ENCODE peak calls at places on chromosomes 16 and 17, in ten cellular contexts. H, Z, C, I, J, Y, O, G, K and D are unnamed samples.

GRCh38 chr17:309361-309888 is 43.2 kb downstream of the RPH3AL start:
- DNase-seq in H (peak), Z (no peak), C (no peak), I (no peak), J (peak), Y (peak), O (peak), G (no peak), K (peak), D (peak)

GRCh38 chr16:86186361-86186760 is 287.4 kb downstream of the IRF8 start:
- DNase-seq in H (no peak), Z (no peak), C (no peak), I (no peak), J (no peak), Y (no peak), O (no peak), G (no peak), K (no peak), D (no peak)

GRCh38 chr17:69335018-69335417 is 8.1 kb upstream of the ABCA5 start:
- DNase-seq in H (no peak), Z (no peak), C (peak), I (no peak), J (no peak), Y (peak), O (no peak), G (peak), K (no peak), D (no peak)

GRCh38 chr16:77899416-77899815 is 111.1 kb downstream of the VAT1L start:
- DNase-seq in H (no peak), Z (no peak), C (no peak), I (no peak), J (no peak), Y (no peak), O (no peak), G (peak), K (no peak), D (no peak)

GRCh38 chr16:66849021-66849420 is 4.8 kb downstream of the CA7 start:
- DNase-seq in H (no peak), Z (no peak), C (no peak), I (no peak), J (no peak), Y (no peak), O (no peak), G (no peak), K (no peak), D (no peak)

GRCh38 chr17:2800367-2800766 is 4.1 kb downstream of the RAP1GAP2 start:
- DNase-seq in H (no peak), Z (no peak), C (no peak), I (no peak), J (no peak), Y (no peak), O (no peak), G (no peak), K (no peak), D (no peak)

GRCh38 chr16:85612801-85613608 is at the start of gene GSE1:
- DNase-seq in H (peak), Z (peak), C (peak), I (no peak), J (peak), Y (peak), O (peak), G (peak), K (peak), D (peak)

GRCh38 chr17:63278731-63279442 is 167.2 kb downstream of the CYB561 start:
- DNase-seq in H (no peak), Z (no peak), C (peak), I (no peak), J (no peak), Y (no peak), O (no peak), G (no peak), K (no peak), D (no peak)

GRCh38 chr17:77280304-77280910 is 139.6 kb downstream of the SEC14L1 start:
- DNase-seq in H (no peak), Z (no peak), C (peak), I (no peak), J (peak), Y (no peak), O (peak), G (peak), K (no peak), D (no peak)

GRCh38 chr16:30447512-30448226 is 2.0 kb upstream of the SEPHS2 start:
- DNase-seq in H (no peak), Z (no peak), C (no peak), I (no peak), J (no peak), Y (no peak), O (no peak), G (no peak), K (no peak), D (no peak)

GRCh38 chr16:30445408-30446202 is at the start of gene SEPHS2:
- DNase-seq in H (peak), Z (peak), C (peak), I (peak), J (peak), Y (peak), O (peak), G (peak), K (peak), D (peak)

GRCh38 chr16:30446203-30446595 is 525 bp upstream of the SEPHS2 start:
- DNase-seq in H (no peak), Z (no peak), C (no peak), I (no peak), J (no peak), Y (no peak), O (no peak), G (no peak), K (no peak), D (no peak)

GRCh38 chr16:30445149-30445407 is 596 bp downstream of the SEPHS2 start:
- DNase-seq in H (no peak), Z (no peak), C (no peak), I (no peak), J (no peak), Y (no peak), O (no peak), G (no peak), K (no peak), D (no peak)

DNA sequence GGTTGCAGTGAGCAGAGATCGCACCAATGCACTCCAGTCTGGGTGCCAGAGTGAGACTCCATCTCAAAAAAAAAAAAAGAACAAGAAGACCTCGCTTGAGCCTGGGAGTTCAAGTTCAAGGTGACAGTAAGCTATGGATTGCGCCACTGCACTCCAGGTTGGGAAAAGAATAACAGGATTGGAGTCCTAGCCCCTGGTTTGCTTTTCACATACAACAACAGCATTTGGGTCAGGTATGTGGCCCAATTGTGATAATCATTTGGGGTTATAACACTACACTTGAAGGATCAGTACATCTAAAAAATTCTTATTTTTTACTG is 3.4 kb upstream of the SEPHS2 start:
- DNase-seq in H (no peak), Z (no peak), C (no peak), I (no peak), J (no peak), Y (no peak), O (no peak), G (no peak), K (no peak), D (no peak)
- TF ChIP-seq CTCF in H (no peak), Z (no peak), C (no peak), I (no peak), J (no peak), Y (no peak), O (no peak), G (no peak), K (no peak), D (no peak)

DNA sequence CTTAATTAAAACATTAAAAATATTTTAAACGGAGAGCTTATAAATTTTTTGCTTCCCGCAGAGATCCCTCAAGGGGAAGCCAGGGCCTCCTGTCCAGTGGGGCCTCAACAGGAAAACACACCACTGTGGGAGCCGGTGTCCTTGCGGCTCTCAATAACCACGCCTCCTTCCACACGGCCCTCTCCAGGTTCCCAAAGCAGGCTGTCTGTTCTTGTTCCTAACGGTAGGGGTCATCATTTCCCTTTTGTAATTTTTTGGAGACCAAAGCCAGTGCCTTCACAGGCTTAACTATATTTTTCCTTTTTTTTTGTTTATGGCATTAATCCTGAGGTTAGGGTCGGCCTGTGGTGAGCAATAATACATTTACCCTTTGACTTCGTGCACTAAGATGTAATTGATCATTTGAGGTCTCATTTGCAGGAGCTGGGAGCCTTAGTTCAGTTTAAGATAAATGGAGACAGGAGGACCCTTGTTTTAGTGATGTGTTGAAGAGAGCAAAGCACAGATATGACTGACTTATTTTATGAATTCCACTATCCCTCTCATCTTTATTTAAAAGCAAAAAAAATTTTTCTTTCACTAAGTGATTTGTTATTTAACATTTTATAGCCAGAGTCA is 77.5 kb upstream of the N4BP1 start:
- DNase-seq in H (peak), Z (peak), C (peak), I (no peak), J (peak), Y (peak), O (no peak), G (peak), K (peak), D (peak)
- TF ChIP-seq CTCF in H (peak), Z (peak), C (peak), I (peak), J (peak), Y (peak), O (peak), G (peak), K (peak), D (peak)

GRCh38 chr16:228917-229730 is at the start of gene LUC7L:
- DNase-seq in H (peak), Z (peak), C (peak), I (no peak), J (peak), Y (peak), O (peak), G (peak), K (peak), D (peak)
- TF ChIP-seq CTCF in H (no peak), Z (no peak), C (no peak), I (peak), J (no peak), Y (no peak), O (no peak), G (no peak), K (no peak), D (no peak)

GRCh38 chr17:17701658-17702057 is 20.4 kb downstream of the RAI1 start:
- DNase-seq in H (no peak), Z (no peak), C (no peak), I (no peak), J (no peak), Y (no peak), O (no peak), G (no peak), K (no peak), D (no peak)
- TF ChIP-seq CTCF in H (no peak), Z (no peak), C (no peak), I (no peak), J (peak), Y (no peak), O (no peak), G (no peak), K (no peak), D (no peak)

GRCh38 chr17:79925242-79925957 is 86.2 kb upstream of the CBX4 start:
- DNase-seq in H (no peak), Z (no peak), C (peak), I (no peak), J (no peak), Y (peak), O (peak), G (no peak), K (no peak), D (peak)

GRCh38 chr17:79922798-79923197 is 83.6 kb upstream of the CBX4 start:
- DNase-seq in H (no peak), Z (no peak), C (no peak), I (no peak), J (no peak), Y (no peak), O (no peak), G (no peak), K (no peak), D (no peak)

GRCh38 chr17:79924639-79924976 is 85.4 kb upstream of the CBX4 start:
- DNase-seq in H (no peak), Z (no peak), C (no peak), I (no peak), J (no peak), Y (no peak), O (no peak), G (no peak), K (no peak), D (no peak)

GRCh38 chr17:79926002-79926307 is 86.7 kb upstream of the CBX4 start:
- DNase-seq in H (no peak), Z (no peak), C (no peak), I (no peak), J (no peak), Y (no peak), O (no peak), G (no peak), K (no peak), D (no peak)

DNA sequence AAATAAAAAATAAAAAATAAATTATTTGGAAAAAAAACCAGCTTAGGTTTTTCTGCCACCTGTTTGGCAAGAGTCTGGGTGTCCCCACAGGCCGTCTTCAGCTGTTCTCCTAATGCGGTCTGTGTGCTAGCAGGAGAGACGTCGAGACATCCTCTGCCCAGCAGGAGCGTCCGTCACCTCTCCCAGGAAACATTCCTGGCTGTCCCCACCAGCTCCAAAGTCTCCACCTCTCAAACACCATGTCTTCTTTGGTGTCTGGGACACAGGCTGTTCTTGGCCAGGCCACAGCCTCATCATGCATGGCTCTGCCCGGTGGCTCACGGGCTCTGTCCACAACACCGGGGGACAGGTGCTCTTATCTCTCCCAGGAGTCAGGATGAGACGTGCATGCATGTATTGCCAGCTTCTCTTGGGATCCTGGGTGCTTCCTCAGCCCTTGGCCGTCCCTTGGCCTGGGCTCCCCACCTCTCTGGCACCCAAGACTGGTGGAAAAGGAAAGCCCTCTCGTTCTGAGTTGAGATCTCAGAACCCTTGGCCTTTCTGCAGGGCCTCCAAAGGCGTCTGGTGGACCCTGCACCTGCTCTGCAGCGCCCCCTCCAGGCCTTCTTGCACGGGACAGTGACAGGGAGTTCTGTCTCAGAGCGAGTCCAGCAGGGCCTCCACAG is 84.9 kb upstream of the CBX4 start:
- DNase-seq in H (peak), Z (no peak), C (peak), I (no peak), J (peak), Y (peak), O (no peak), G (no peak), K (peak), D (peak)
- TF ChIP-seq CTCF in H (peak), Z (no peak), C (peak), I (peak), J (peak), Y (peak), O (peak), G (peak), K (peak), D (peak)

DNA sequence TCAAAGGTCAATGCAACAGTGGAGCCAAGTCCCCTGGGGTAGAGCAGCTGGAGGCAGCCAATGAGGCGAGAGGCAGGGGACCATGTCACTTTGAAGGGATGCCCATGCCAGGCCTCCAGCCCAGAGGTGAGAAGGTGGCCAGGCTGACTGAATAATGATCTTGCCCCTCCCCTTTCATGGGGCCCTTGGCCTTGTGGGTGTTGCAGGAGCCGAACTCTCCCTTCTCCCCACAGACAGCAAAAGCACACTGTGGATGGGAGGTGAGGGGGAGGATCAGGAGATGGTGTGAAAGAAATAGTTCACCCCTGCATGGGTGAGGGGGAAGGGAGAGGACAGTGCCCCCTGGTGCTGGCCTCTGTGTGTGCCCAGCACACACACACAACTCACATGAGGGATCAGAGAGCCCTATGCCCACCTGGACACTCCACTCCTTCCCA is 15.8 kb upstream of the TBX21 start:
- DNase-seq in H (no peak), Z (no peak), C (no peak), I (no peak), J (no peak), Y (no peak), O (no peak), G (no peak), K (no peak), D (no peak)
- TF ChIP-seq CTCF in H (peak), Z (no peak), C (no peak), I (no peak), J (peak), Y (peak), O (peak), G (peak), K (peak), D (peak)

GRCh38 chr16:76634847-76635697 is 357.9 kb downstream of the CNTNAP4 start:
- DNase-seq in H (no peak), Z (no peak), C (no peak), I (no peak), J (no peak), Y (no peak), O (peak), G (no peak), K (no peak), D (no peak)

GRCh38 chr16:76639685-76640289 is 362.6 kb downstream of the CNTNAP4 start:
- DNase-seq in H (peak), Z (no peak), C (peak), I (no peak), J (peak), Y (peak), O (no peak), G (peak), K (no peak), D (peak)
- TF ChIP-seq CTCF in H (peak), Z (no peak), C (peak), I (no peak), J (peak), Y (peak), O (no peak), G (peak), K (peak), D (peak)

DNA sequence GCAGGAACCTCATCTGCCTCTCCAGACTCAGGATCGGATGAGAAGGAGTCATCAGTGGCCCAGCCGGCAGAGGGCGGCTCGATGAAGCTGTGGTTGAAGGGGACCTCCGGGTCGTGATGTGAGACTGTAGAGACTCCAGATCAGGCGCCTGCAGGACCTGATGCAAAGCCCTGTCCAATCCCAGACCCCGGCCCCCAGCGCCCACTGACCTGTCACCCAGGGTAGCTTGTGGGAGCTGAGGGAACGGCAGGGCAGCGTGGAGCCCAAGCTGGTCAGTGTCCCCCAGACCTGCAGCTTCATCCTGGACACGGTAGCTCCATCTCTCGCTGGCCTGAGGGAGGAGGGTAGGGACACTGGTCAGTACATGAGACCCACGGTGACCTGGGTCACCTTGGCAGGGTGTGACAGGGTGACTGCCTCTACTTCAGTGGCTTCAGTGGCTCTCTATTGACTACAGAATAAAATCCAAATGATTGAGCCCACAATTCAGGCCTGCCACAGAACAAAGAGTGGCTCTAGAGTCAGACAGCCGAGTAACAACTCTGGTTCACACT is 8.2 kb upstream of the SLC43A2 start:
- DNase-seq in H (no peak), Z (no peak), C (no peak), I (no peak), J (no peak), Y (no peak), O (no peak), G (no peak), K (no peak), D (no peak)
- TF ChIP-seq CTCF in H (no peak), Z (no peak), C (no peak), I (no peak), J (no peak), Y (no peak), O (no peak), G (no peak), K (no peak), D (no peak)

GRCh38 chr17:17171991-17172939 is 33.9 kb downstream of the PLD6 start:
- DNase-seq in H (no peak), Z (no peak), C (no peak), I (no peak), J (no peak), Y (no peak), O (no peak), G (no peak), K (no peak), D (no peak)
- TF ChIP-seq CTCF in H (no peak), Z (no peak), C (no peak), I (no peak), J (no peak), Y (no peak), O (no peak), G (no peak), K (peak), D (no peak)